ENCODE peak calls at places on chromosomes 16 and 17, in five cellular contexts. F is left ventricle myocardium inferior, X is astrocyte, M is suprapubic skin, V is stomach. H is an unnamed sample.

GRCh38 chr16:77307764-77308561 is 108.8 kb downstream of the SYCE1L start:
- DNase-seq in F (no peak), X (peak), M (no peak), V (no peak), H (no peak)

GRCh38 chr17:83203472-83204221 is 124.2 kb downstream of the METRNL start:
- DNase-seq in F (peak), X (no peak), M (peak), V (peak), H (peak)

GRCh38 chr17:63436523-63437110 is 9.5 kb downstream of the CYB561 start:
- DNase-seq in F (no peak), X (no peak), M (no peak), V (peak), H (no peak)

GRCh38 chr17:48413613-48414405 is 16.2 kb downstream of the SKAP1 start:
- DNase-seq in F (no peak), X (no peak), M (no peak), V (no peak), H (no peak)

GRCh38 chr17:82065193-82065637 is 389 bp downstream of the DUS1L start:
- DNase-seq in F (no peak), X (peak), M (no peak), V (no peak), H (no peak)

GRCh38 chr16:1002399-1003161 is 21.0 kb downstream of the SOX8 start:
- DNase-seq in F (no peak), X (peak), M (no peak), V (peak), H (no peak)

GRCh38 chr16:1550061-1550460 is 16.6 kb downstream of the TMEM204 start:
- DNase-seq in F (no peak), X (no peak), M (no peak), V (no peak), H (no peak)

GRCh38 chr17:60107526-60108257 is 29.0 kb upstream of the HEATR6 start:
- DNase-seq in F (no peak), X (no peak), M (no peak), V (no peak), H (no peak)

GRCh38 chr17:79619636-79620206 is 8.9 kb upstream of the RBFOX3 start:
- DNase-seq in F (no peak), X (no peak), M (peak), V (no peak), H (peak)

GRCh38 chr16:29978564-29979270 is 5.0 kb downstream of the TAOK2 start:
- DNase-seq in F (no peak), X (no peak), M (no peak), V (no peak), H (peak)

GRCh38 chr16:1538804-1539520 is 5.5 kb downstream of the TMEM204 start:
- DNase-seq in F (no peak), X (no peak), M (no peak), V (no peak), H (no peak)

GRCh38 chr16:77359065-77359502 is 75.8 kb downstream of the ADAMTS18 start:
- DNase-seq in F (no peak), X (peak), M (no peak), V (no peak), H (no peak)

GRCh38 chr17:81566461-81567126 is 14.4 kb upstream of the FAAP100 start:
- DNase-seq in F (peak), X (peak), M (no peak), V (peak), H (no peak)

GRCh38 chr17:53640808-53641207 is 181.9 kb upstream of the KIF2B start:
- DNase-seq in F (no peak), X (no peak), M (no peak), V (no peak), H (no peak)

GRCh38 chr17:28643979-28644781 is 778 bp downstream of the BLTP2 start:
- DNase-seq in F (no peak), X (peak), M (no peak), V (peak), H (peak)

GRCh38 chr17:62987136-62987535 is 21.1 kb downstream of the TANC2 start:
- DNase-seq in F (no peak), X (no peak), M (no peak), V (no peak), H (no peak)

GRCh38 chr17:67818110-67819002 is 6.9 kb upstream of the BPTF start:
- DNase-seq in F (no peak), X (no peak), M (peak), V (no peak), H (no peak)

GRCh38 chr16:49312389-49312990 is 30.9 kb upstream of the CBLN1 start:
- DNase-seq in F (no peak), X (no peak), M (no peak), V (no peak), H (no peak)

GRCh38 chr16:26701243-26701886 is 365.4 kb upstream of the C16orf82 start:
- DNase-seq in F (no peak), X (no peak), M (no peak), V (no peak), H (no peak)

GRCh38 chr16:14611660-14612059 is 18.4 kb downstream of the PARN start:
- DNase-seq in F (no peak), X (no peak), M (no peak), V (no peak), H (no peak)

DNA sequence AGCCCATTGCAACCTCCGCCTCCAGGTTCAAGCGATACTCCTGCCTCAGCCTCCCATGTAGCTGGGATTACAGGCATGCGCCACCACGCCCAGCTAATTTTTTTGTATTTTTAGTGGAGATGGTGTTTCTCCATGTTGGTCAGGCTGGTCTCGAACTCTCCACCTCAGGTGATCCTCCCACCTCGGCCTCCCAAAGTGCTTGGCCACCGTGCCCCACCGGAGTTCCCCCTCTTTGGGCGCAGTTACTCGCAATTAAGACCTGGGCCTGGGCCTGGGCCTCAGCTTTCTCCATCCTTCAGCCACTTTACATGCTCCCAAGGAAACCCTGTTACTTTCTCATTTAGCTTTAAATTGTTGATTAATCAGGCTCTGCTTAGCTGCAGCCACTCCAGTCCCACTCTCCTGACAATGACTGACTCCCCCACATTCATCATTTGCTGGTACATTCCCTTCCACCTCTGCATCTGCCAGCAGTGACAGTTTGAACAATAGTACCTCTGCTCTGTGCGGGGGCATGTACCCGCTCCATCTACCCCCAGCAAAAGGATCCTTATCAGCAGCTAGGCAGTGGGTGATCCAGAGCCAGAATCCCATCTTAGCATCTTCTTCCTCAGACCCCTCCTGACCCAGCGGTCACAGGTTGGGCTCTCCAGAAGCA is 47.2 kb upstream of the SLC47A1 start:
- DNase-seq in F (no peak), X (no peak), M (no peak), V (no peak), H (peak)
- H3K27ac ChIP-seq in F (no peak), X (no peak), M (no peak), V (peak), H (no peak)

DNA sequence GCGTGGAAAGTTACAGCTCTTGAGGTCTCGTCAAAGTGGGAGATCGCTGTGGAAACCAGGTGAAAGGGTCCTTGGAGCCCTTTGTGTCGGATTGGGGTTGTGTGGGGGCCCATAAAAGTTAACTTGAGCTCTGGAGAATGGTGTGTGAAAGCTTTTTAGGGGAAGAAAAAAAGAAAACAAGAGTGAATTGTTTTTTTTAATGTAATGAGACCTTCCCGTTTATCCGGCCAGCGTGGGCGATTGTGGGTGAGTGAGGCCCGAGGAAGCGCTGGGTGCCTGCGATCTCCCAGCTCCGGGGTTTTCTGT is 150.6 kb downstream of the MSI2 start:
- DNase-seq in F (no peak), X (no peak), M (no peak), V (no peak), H (no peak)
- H3K27ac ChIP-seq in F (peak), X (peak), M (peak), V (peak), H (no peak)

DNA sequence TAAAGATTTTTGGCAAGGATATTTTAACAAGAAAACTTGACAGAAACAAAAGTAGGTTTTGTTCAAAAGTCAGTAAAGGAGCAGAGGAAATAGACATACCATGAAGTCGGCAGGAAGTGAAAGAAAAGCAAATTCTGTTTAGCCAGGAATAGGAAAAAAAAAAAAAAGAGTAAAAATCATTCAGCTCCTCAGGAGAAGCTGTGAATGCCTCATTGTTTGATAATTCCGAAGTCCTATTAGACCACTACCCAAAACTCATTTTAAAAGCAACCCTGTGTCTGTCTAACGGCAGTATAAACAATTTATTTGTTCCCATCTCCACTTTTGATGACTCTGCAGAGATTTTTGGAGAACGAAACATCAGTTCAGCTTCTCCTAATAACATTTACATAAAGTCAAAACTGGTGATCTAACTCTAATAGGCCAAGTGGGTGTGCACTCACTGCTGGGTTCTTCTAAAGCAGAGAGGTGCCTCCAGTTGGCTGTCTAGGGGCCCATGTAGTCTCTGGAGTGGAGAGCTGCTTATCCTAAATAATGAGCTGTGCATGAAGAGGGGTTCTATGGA is 34.9 kb downstream of the TEKT3 start:
- DNase-seq in F (no peak), X (no peak), M (no peak), V (no peak), H (no peak)
- H3K27ac ChIP-seq in F (no peak), X (no peak), M (no peak), V (peak), H (no peak)

DNA sequence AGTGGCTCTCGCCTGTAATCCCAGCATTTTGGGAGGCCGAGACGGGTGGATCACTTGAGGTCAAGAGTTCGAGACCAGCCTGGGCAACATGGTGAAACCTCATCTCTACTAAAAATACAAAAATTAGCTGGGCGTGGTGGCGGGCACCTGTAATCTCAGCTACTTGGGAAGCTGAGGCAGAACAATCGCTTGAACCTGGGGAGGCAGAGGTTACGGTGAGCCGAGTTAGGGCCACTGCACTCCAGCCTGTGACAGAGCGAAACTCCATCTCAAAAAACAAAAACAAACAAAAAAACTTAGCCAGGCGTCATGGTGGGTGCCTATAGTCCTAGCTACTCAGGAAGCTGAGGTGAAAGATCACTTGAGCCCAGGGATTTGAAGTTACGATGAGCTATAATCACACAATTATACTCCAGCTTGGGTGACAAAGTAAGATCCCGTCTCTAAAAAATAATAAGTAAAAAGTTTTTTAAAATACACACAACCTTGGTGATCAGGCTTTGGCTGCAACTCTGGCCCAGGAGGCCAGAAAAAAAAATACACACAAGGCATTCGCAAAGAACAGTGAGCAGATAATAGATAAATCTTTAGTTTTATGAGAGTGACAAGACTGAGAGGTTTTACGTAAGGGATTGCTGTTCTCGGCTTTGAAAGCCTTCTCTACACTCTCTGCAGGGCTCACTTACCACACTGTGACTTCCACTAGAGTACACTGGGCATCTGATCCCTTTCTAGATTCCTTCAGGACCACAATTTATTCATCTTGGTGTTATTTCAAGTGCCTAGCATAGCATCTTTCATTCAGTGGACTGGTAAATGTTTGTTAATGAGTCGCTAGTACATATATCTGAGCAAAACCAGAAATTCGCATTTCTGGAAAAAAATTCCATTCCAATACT is 5.9 kb downstream of the GSPT1 start:
- DNase-seq in F (no peak), X (peak), M (no peak), V (no peak), H (no peak)
- H3K27ac ChIP-seq in F (peak), X (no peak), M (no peak), V (peak), H (no peak)

H was measured in upper lobe of right lung.